ENCODE peak calls at places on chromosomes 3 and 15, in ten cellular contexts. C is neural crest cell, O is esophagus squamous epithelium, F is GM12865, R is bronchial epithelial cell, X is astrocyte of the spinal cord, G is lower lobe of right lung, N is RWPE1, B is endothelial cell of umbilical vein, M is nephron progenitor cell. S is an unnamed sample.

GRCh38 chr15:81075272-81075671 is 58.8 kb upstream of the CFAP161 start:
- DNase-seq in X (no peak), M (no peak), N (no peak), C (no peak), F (no peak), B (no peak), O (no peak), R (no peak), G (no peak), S (no peak)

GRCh38 chr3:37526511-37526910 is 335.2 kb upstream of the CTDSPL start:
- DNase-seq in R (no peak), X (peak), O (no peak), B (no peak), N (no peak), G (no peak), F (no peak), C (no peak), M (no peak), S (peak)

GRCh38 chr3:169199283-169199682 is 464.2 kb downstream of the MECOM start:
- DNase-seq in X (no peak), R (no peak), N (no peak), F (no peak), M (no peak), G (no peak), C (no peak), B (no peak), O (no peak), S (no peak)

GRCh38 chr15:87944687-87945086 is 311.9 kb downstream of the NTRK3 start:
- DNase-seq in R (no peak), M (no peak), B (no peak), G (no peak), N (no peak), X (no peak), F (no peak), C (no peak), O (no peak), S (no peak)

GRCh38 chr3:24751020-24751419 is 256.4 kb upstream of the THRB start:
- DNase-seq in X (no peak), O (no peak), B (no peak), M (no peak), F (no peak), R (no peak), C (no peak), N (no peak), G (no peak), S (no peak)

GRCh38 chr3:114722530-114722929 is 424.6 kb downstream of the ZBTB20 start:
- DNase-seq in R (no peak), B (no peak), N (no peak), O (no peak), C (no peak), X (no peak), F (no peak), G (no peak), M (no peak), S (no peak)

GRCh38 chr15:63243101-63243500 is 34.3 kb upstream of the APH1B start:
- DNase-seq in X (no peak), O (no peak), G (no peak), C (no peak), B (no peak), R (no peak), F (no peak), N (no peak), M (no peak), S (no peak)

GRCh38 chr15:27454281-27455060 is 483.5 kb downstream of the GABRG3 start:
- DNase-seq in M (no peak), N (peak), G (no peak), C (no peak), F (no peak), R (peak), O (no peak), B (no peak), X (peak), S (peak)

GRCh38 chr15:25438601-25439455 is at the start of gene UBE3A:
- DNase-seq in X (peak), O (peak), G (peak), B (peak), M (peak), C (peak), N (peak), R (peak), F (peak), S (peak)

DNA sequence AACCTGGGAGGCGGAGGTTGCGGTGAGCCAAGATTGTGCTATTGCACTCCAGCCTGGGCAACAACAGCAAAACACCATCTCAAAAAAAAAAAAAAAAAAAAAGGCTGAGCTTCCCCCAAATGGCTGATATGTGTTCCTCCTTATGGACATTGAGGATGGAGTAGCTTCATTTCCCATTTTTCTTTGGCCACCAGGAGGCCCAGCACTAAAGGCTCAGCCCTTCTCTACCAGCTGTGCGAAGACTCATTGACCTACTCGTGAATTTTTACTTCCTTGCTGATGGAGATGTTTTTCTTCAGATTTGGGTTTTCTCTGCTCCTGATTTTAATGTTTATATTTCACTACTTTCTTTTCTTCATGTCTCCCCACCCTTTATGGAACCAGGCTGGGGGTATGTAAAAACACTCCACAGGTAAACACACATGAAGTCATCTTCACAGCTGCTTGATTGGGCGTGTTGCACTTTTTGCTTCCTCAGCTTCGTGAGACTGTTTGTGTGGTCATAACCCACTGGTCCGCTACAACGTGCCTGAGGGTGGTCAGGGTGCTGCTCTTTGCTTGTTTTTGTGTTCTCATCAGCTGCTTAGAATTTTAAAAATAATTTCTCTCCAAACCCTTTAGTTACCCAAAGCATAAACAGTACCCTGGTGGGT is 13.5 kb downstream of the SEMA4B start:
- DNase-seq in F (peak), O (no peak), C (no peak), N (no peak), X (no peak), G (no peak), M (no peak), B (no peak), R (no peak), S (no peak)
- TF ChIP-seq CTCF in F (no peak), O (no peak), C (peak), N (no peak), X (peak), G (peak), M (no peak), B (no peak), R (peak), S (peak)

DNA sequence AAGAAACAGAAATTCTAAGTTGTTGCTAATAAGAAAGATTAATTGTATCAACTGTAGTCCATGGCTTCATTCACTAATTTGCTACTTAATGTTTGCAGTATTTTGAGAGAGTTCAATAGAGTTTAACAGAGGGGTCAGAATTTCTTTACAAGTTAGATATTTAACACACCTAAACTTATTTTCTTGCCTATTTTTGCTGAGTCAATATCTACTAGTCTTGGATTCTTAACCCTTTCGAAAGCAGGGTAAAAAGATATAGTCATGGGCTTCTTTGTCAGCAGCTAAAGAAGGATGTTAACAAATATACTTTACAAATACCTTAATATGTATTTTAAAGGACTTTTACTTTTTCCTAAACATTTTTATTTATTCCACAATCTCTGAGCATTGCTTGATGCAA is 155.6 kb downstream of the MDFIC2 start:
- DNase-seq in N (no peak), C (no peak), X (no peak), G (no peak), O (no peak), F (no peak), M (no peak), B (no peak), R (no peak), S (no peak)
- TF ChIP-seq CTCF in N (no peak), C (no peak), X (no peak), G (no peak), O (no peak), F (no peak), M (no peak), B (no peak), R (no peak), S (no peak)

GRCh38 chr3:191239439-191240035 is 40.5 kb downstream of the OSTN start:
- DNase-seq in B (peak), M (no peak), N (no peak), G (no peak), C (no peak), R (peak), O (no peak), X (no peak), F (no peak), S (no peak)

GRCh38 chr3:191240432-191240831 is 41.4 kb downstream of the OSTN start:
- DNase-seq in N (no peak), X (no peak), M (no peak), C (no peak), G (no peak), F (no peak), B (peak), R (no peak), O (no peak), S (no peak)

GRCh38 chr3:191246628-191247027 is 47.6 kb downstream of the OSTN start:
- DNase-seq in O (no peak), N (peak), G (no peak), F (no peak), M (no peak), R (peak), B (peak), X (peak), C (no peak), S (no peak)

GRCh38 chr3:191238321-191238817 is 39.3 kb downstream of the OSTN start:
- DNase-seq in C (no peak), X (peak), G (no peak), F (no peak), B (peak), N (peak), O (no peak), M (no peak), R (peak), S (peak)

GRCh38 chr3:191244242-191244867 is 45.3 kb downstream of the OSTN start:
- DNase-seq in M (no peak), G (no peak), R (peak), F (no peak), O (no peak), B (peak), X (no peak), N (peak), C (no peak), S (no peak)
- TF ChIP-seq CTCF in M (peak), G (peak), R (peak), F (peak), O (peak), B (peak), X (peak), N (peak), C (peak), S (peak)

GRCh38 chr3:104604326-104605010 is 762.2 kb upstream of the ALCAM start:
- DNase-seq in X (peak), C (no peak), R (peak), B (peak), F (no peak), N (peak), M (no peak), G (no peak), O (no peak), S (no peak)
- TF ChIP-seq CTCF in X (peak), C (peak), R (peak), B (peak), F (no peak), N (no peak), M (no peak), G (peak), O (no peak), S (peak)

GRCh38 chr3:64223809-64224570 is 1.3 kb downstream of the PRICKLE2 start:
- DNase-seq in B (peak), M (no peak), N (no peak), F (peak), R (no peak), G (no peak), C (no peak), X (peak), O (no peak), S (no peak)
- TF ChIP-seq CTCF in B (no peak), M (no peak), N (no peak), F (no peak), R (no peak), G (no peak), C (no peak), X (no peak), O (no peak), S (no peak)

GRCh38 chr3:107561980-107562379 is 39.2 kb downstream of the BBX start:
- DNase-seq in C (no peak), M (no peak), R (peak), F (no peak), N (no peak), O (no peak), G (no peak), X (no peak), B (no peak), S (peak)

GRCh38 chr3:107560166-107560565 is 37.4 kb downstream of the BBX start:
- DNase-seq in X (no peak), G (no peak), F (no peak), M (no peak), N (no peak), R (no peak), C (no peak), O (no peak), B (no peak), S (no peak)

GRCh38 chr3:107557743-107558142 is 35.0 kb downstream of the BBX start:
- DNase-seq in B (no peak), O (no peak), M (no peak), C (no peak), F (no peak), X (no peak), G (no peak), R (no peak), N (no peak), S (no peak)

DNA sequence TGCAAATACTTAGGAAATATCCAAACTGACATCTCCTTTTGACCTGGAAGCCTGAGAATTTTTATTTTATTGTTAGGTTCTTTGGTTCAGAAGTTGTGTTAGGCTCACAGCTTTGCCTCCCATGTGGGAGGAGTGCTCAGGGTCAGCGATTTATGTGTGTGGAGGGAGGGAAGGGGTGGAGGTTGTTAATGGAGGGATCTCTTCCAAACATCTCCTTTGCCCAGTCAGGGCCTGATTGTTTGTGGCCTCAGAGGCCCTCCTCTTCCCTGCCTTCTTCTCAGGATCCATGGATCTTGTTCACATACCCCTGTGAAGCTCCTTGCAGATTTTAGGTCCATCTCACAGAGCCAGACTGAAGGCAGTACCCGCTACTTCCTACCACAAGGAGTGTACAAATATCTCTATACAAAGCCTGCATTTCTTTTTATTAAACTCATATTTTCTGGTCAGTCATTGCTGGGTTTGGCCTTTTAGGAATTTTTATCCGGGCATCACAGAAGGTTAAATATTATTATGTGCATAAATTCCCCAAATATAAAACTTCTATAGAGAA is 40.3 kb downstream of the BBX start:
- DNase-seq in X (no peak), C (no peak), N (no peak), M (peak), O (no peak), G (no peak), F (no peak), B (no peak), R (no peak), S (no peak)
- TF ChIP-seq CTCF in X (no peak), C (no peak), N (no peak), M (no peak), O (no peak), G (no peak), F (no peak), B (no peak), R (no peak), S (no peak)

DNA sequence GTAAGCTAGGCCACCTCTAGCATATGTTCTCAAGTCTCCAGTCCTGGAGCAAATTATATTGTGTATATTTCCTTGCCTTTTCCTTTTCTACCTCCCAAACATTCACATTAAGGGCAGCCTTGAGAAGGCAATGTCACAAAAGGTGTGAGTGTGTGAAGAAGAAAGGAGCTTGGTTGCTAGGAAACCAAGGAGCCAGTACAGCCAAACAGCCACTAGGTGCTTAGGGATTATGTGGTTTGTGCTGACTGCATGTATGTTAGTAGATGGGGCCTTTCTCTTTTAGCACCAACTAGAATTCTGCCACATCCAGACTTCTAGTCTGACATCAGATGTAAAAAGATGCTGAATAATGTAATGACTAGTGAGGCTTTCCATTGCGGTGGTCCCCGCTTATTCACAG is 118.8 kb upstream of the DAZL start:
- DNase-seq in X (peak), N (no peak), B (no peak), O (no peak), F (peak), R (peak), G (no peak), C (no peak), M (no peak), S (no peak)
- TF ChIP-seq CTCF in X (peak), N (no peak), B (no peak), O (no peak), F (peak), R (peak), G (no peak), C (peak), M (no peak), S (peak)

DNA sequence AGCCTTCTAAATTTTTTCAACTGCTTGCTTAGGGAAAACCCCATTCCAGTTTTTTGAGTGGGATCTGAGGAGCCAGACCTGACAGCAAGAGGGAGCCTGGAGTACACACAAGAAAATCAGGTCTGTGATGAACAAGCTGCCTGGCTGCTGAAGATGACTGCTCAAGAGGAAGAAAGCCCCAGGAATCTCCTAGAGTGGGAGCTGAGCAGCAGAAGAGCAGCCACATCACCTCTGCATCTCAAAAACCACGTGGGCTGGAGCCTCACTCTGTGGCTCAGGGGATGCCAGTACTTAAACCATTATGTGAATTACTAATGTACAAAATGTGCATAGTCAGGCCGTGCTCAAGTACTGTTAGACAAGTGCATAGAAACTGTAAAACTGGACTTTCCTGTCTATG is 52.4 kb downstream of the SLC9A9 start:
- DNase-seq in G (no peak), F (no peak), B (no peak), R (peak), O (no peak), X (no peak), M (no peak), C (no peak), N (no peak), S (no peak)
- TF ChIP-seq CTCF in G (no peak), F (no peak), B (no peak), R (no peak), O (no peak), X (no peak), M (no peak), C (no peak), N (no peak), S (peak)

DNA sequence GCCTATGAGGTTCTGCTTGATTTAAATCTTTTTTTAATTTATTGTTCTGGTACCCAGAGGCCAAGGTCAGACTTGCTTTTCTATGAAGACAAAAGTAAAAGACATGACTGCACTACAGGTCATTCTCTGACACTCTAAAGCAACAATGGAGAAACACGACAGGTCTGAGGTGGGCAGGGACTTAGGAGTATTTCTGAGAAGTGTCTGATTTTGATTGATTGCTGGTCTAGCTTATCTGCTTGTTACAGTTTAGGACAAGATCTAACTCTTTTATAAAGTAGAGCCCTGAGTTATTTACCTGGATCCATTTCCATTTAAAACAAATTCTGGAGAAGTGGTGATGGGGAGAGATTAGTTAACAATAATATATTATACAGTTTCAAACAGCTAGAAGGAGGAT is 115.2 kb upstream of the STT3B start:
- DNase-seq in X (no peak), R (no peak), G (no peak), B (no peak), F (no peak), C (no peak), M (no peak), O (no peak), N (no peak), S (no peak)
- TF ChIP-seq CTCF in X (no peak), R (no peak), G (no peak), B (no peak), F (no peak), C (no peak), M (no peak), O (no peak), N (no peak), S (no peak)